ENCODE peak calls at places on chromosomes 6 and 20, in five cellular contexts. T, R, P, W and I are unnamed samples. For H3K4me1 and H3K27me3, the result is how much of the 10 kb centered on the place peaks cover.

GRCh38 chr6:111556004-111556403 is 49.7 kb downstream of the TRAF3IP2 start:
- DNase-seq in T (no peak), R (no peak), P (no peak), W (no peak), I (no peak)

GRCh38 chr6:56637640-56638039 is 5.0 kb downstream of the DST start:
- DNase-seq in T (no peak), R (no peak), P (no peak), W (no peak), I (peak)

GRCh38 chr6:42914546-42914945 is 1.3 kb upstream of the PTCRA start:
- DNase-seq in T (no peak), R (no peak), P (no peak), W (no peak), I (no peak)

GRCh38 chr6:127812985-127813681 is 87.7 kb downstream of the THEMIS start:
- DNase-seq in T (no peak), R (no peak), P (no peak), W (no peak), I (no peak)

GRCh38 chr6:148818939-148819575 is 72.2 kb downstream of the UST start:
- DNase-seq in T (no peak), R (no peak), P (no peak), W (no peak), I (no peak)

GRCh38 chr6:111361648-111362047 is 121.4 kb downstream of the REV3L start:
- DNase-seq in T (no peak), R (no peak), P (peak), W (no peak), I (peak)

GRCh38 chr6:4224082-4224978 is 89.0 kb upstream of the ECI2 start:
- DNase-seq in T (no peak), R (no peak), P (no peak), W (no peak), I (no peak)

GRCh38 chr6:81761197-81761596 is 8.7 kb upstream of the TENT5A start:
- DNase-seq in T (no peak), R (no peak), P (no peak), W (no peak), I (no peak)

GRCh38 chr20:10060223-10060622 is 25.4 kb downstream of the ANKEF1 start:
- DNase-seq in T (no peak), R (no peak), P (no peak), W (no peak), I (no peak)

GRCh38 chr6:119643866-119644265 is 294.3 kb upstream of the MAN1A1 start:
- DNase-seq in T (no peak), R (no peak), P (no peak), W (no peak), I (no peak)

GRCh38 chr6:38495922-38496635 is 143.7 kb downstream of the BTBD9 start:
- DNase-seq in T (no peak), R (no peak), P (no peak), W (no peak), I (no peak)

GRCh38 chr6:143536461-143536865 is 24.9 kb upstream of the FUCA2 start:
- DNase-seq in T (peak), R (peak), P (peak), W (no peak), I (peak)

GRCh38 chr20:740162-740561 is 28.1 kb downstream of the SLC52A3 start:
- DNase-seq in T (no peak), R (no peak), P (no peak), W (no peak), I (no peak)

GRCh38 chr20:24782801-24783630 is 166.1 kb upstream of the CST7 start:
- DNase-seq in T (peak), R (peak), P (peak), W (peak), I (no peak)

GRCh38 chr20:20697325-20697845 is 15.1 kb downstream of the RALGAPA2 start:
- DNase-seq in T (no peak), R (no peak), P (no peak), W (no peak), I (no peak)

GRCh38 chr6:168155193-168155592 is 76.2 kb upstream of the FRMD1 start:
- DNase-seq in T (no peak), R (no peak), P (no peak), W (peak), I (no peak)

GRCh38 chr6:117317261-117317660 is 51.9 kb downstream of the VGLL2 start:
- DNase-seq in T (no peak), R (no peak), P (no peak), W (no peak), I (no peak)

GRCh38 chr6:136779682-136780081 is 12.6 kb downstream of the MAP3K5 start:
- DNase-seq in T (no peak), R (no peak), P (no peak), W (no peak), I (no peak)
- H3K4me3 ChIP-seq in T (no peak), R (no peak), P (no peak), W (no peak), I (no peak)

GRCh38 chr20:62355527-62356142 is 11.5 kb downstream of the LAMA5 start:
- DNase-seq in T (peak), R (no peak), P (no peak), W (no peak), I (no peak)
- H3K4me1 ChIP-seq in T (half or more), R (half or more), P (half or more), W (half or more), I (under half)

GRCh38 chr6:45474376-45474775 is 96.6 kb upstream of the SUPT3H start:
- DNase-seq in T (no peak), R (no peak), P (no peak), W (no peak), I (no peak)

GRCh38 chr6:45477785-45478184 is 100.1 kb upstream of the SUPT3H start:
- DNase-seq in T (no peak), R (no peak), P (no peak), W (no peak), I (no peak)

GRCh38 chr6:45477278-45477677 is 99.5 kb upstream of the SUPT3H start:
- DNase-seq in T (no peak), R (no peak), P (no peak), W (no peak), I (no peak)

GRCh38 chr6:45478235-45478634 is 100.5 kb upstream of the SUPT3H start:
- DNase-seq in T (no peak), R (no peak), P (no peak), W (no peak), I (no peak)

GRCh38 chr6:45476341-45476740 is 98.6 kb upstream of the SUPT3H start:
- DNase-seq in T (no peak), R (no peak), P (no peak), W (no peak), I (no peak)
- H3K27me3 ChIP-seq in T (under half), R (under half), P (under half), W (under half), I (under half)

DNA sequence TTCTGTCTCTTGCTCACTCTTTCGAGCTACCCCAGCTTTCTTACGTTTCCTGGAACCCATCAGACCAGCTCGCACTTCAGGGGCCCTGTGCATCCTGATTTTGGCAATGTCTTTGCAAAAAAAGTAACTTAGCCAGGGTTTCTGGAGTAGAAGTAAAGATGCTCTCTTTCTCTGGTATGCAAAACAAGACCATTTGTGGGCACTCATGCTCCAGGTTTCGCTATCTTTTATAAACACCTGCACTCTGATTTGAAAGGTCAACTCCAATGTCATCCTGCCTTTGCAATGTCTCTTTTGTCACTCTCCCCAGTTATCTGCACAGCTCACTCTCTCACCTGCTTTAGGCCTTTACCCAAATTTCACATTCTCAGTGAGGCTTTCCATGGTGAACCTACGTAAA is 869.1 kb downstream of the QKI start:
- DNase-seq in T (no peak), R (no peak), P (no peak), W (no peak), I (no peak)
- H3K4me3 ChIP-seq in T (no peak), R (no peak), P (no peak), W (no peak), I (no peak)

GRCh38 chr6:15292721-15293302 is 46.9 kb downstream of the JARID2 start:
- DNase-seq in T (no peak), R (no peak), P (no peak), W (no peak), I (no peak)

GRCh38 chr6:15287670-15288069 is 41.8 kb downstream of the JARID2 start:
- DNase-seq in T (no peak), R (no peak), P (no peak), W (no peak), I (no peak)

GRCh38 chr6:15290962-15291704 is 45.3 kb downstream of the JARID2 start:
- DNase-seq in T (no peak), R (no peak), P (no peak), W (no peak), I (no peak)

GRCh38 chr6:15288856-15289255 is 43.0 kb downstream of the JARID2 start:
- DNase-seq in T (no peak), R (no peak), P (no peak), W (no peak), I (no peak)

GRCh38 chr6:15290067-15290641 is 44.3 kb downstream of the JARID2 start:
- DNase-seq in T (no peak), R (no peak), P (no peak), W (no peak), I (no peak)
- H3K4me1 ChIP-seq in T (under half), R (under half), P (under half), W (under half), I (under half)

GRCh38 chr20:62549499-62550086 is 73.8 kb upstream of the GATA5 start:
- DNase-seq in T (peak), R (no peak), P (no peak), W (no peak), I (no peak)

GRCh38 chr20:62551408-62552323 is 75.9 kb upstream of the GATA5 start:
- DNase-seq in T (no peak), R (no peak), P (no peak), W (no peak), I (no peak)

GRCh38 chr20:62548483-62548882 is 72.7 kb upstream of the GATA5 start:
- DNase-seq in T (no peak), R (no peak), P (no peak), W (no peak), I (no peak)

GRCh38 chr20:62549029-62549428 is 73.2 kb upstream of the GATA5 start:
- DNase-seq in T (no peak), R (no peak), P (no peak), W (no peak), I (no peak)

GRCh38 chr20:62550087-62550565 is 74.3 kb upstream of the GATA5 start:
- DNase-seq in T (peak), R (no peak), P (no peak), W (no peak), I (no peak)
- H3K27me3 ChIP-seq in T (under half), R (half or more), P (half or more), W (half or more), I (half or more)

GRCh38 chr20:49984426-49985153 is 1.8 kb downstream of the SNAI1 start:
- DNase-seq in T (no peak), R (no peak), P (no peak), W (no peak), I (no peak)
- H3K4me3 ChIP-seq in T (peak), R (peak), P (peak), W (peak), I (peak)

GRCh38 chr6:53299331-53299835 is 49.4 kb downstream of the ELOVL5 start:
- DNase-seq in T (no peak), R (no peak), P (no peak), W (no peak), I (no peak)
- H3K4me1 ChIP-seq in T (under half), R (under half), P (half or more), W (under half), I (under half)

DNA sequence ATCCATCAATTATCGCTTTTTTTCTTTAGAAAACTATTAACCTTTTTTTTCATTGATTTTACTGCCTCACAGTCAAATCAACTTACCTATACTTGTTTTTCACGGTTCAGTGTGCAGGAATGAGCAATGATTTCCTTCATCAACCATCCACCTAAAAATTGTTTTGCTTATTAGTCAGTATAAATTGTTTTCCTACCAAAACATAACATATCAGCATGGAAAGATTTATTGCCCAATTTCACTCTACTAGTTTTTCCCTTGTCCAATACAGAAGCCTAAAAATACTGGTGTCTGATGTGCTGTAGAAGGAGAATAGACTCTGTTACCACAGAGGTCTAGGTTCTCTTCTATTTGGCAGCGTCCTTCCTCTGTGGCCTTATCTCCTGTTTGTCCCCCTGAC is 558.2 kb upstream of the CITED2 start:
- DNase-seq in T (no peak), R (no peak), P (no peak), W (no peak), I (no peak)
- H3K27me3 ChIP-seq in T (under half), R (under half), P (under half), W (under half), I (under half)

GRCh38 chr20:64038579-64039292 is 2.8 kb downstream of the C20orf204 start:
- DNase-seq in T (peak), R (peak), P (peak), W (no peak), I (peak)

GRCh38 chr20:64039293-64040160 is 3.5 kb downstream of the C20orf204 start:
- DNase-seq in T (no peak), R (no peak), P (no peak), W (no peak), I (no peak)

GRCh38 chr20:64041781-64042771 is 6.1 kb downstream of the C20orf204 start:
- DNase-seq in T (no peak), R (no peak), P (no peak), W (no peak), I (no peak)

GRCh38 chr20:64040231-64041039 is 4.5 kb downstream of the C20orf204 start:
- DNase-seq in T (no peak), R (no peak), P (no peak), W (no peak), I (no peak)

GRCh38 chr20:64041040-64041780 is 5.2 kb downstream of the C20orf204 start:
- DNase-seq in T (no peak), R (no peak), P (no peak), W (no peak), I (no peak)
- H3K4me3 ChIP-seq in T (no peak), R (peak), P (peak), W (peak), I (no peak)